ENCODE peak calls at places on chromosome 3, in four cellular contexts. S is GOT3, G is cardiac fibroblast, W is mesothelial cell of epicardium. D is an unnamed sample.

GRCh38 chr3:51269466-51269865 is 115.6 kb upstream of the MANF start:
- DNase-seq in S (no peak), G (peak), W (no peak), D (no peak)

GRCh38 chr3:48507256-48508061 is 3.5 kb upstream of the SHISA5 start:
- DNase-seq in W (peak), S (no peak), G (peak), D (peak)

GRCh38 chr3:139104062-139104461 is 59.4 kb upstream of the PRR23C start:
- DNase-seq in G (no peak), S (no peak), W (no peak), D (no peak)

GRCh38 chr3:15527031-15527459 is 5.5 kb upstream of the COLQ start:
- DNase-seq in S (no peak), G (no peak), W (peak), D (no peak)

GRCh38 chr3:139541898-139542288 is 2.4 kb upstream of the RBP1 start:
- DNase-seq in G (no peak), W (no peak), S (no peak), D (no peak)

GRCh38 chr3:55585856-55586255 is 98.8 kb upstream of the WNT5A start:
- DNase-seq in S (no peak), W (no peak), G (no peak), D (peak)

GRCh38 chr3:126197854-126198584 is 17.6 kb upstream of the ALDH1L1 start:
- DNase-seq in S (peak), W (no peak), G (peak), D (peak)

GRCh38 chr3:107068980-107069379 is 308.3 kb upstream of the CCDC54 start:
- DNase-seq in W (no peak), S (peak), G (peak), D (peak)

GRCh38 chr3:87233805-87234204 is 6.7 kb downstream of the CHMP2B start:
- DNase-seq in S (no peak), G (no peak), W (no peak), D (no peak)

GRCh38 chr3:30629736-30630135 is 23.3 kb downstream of the TGFBR2 start:
- DNase-seq in S (no peak), G (no peak), W (no peak), D (no peak)

GRCh38 chr3:47008258-47008671 is 28.8 kb downstream of the NBEAL2 start:
- DNase-seq in S (no peak), G (no peak), W (no peak), D (no peak)

GRCh38 chr3:143720381-143720780 is 127.9 kb downstream of the SLC9A9 start:
- DNase-seq in W (no peak), G (no peak), S (no peak), D (no peak)

GRCh38 chr3:69425249-69425648 is 39.4 kb upstream of the FRMD4B start:
- DNase-seq in G (peak), W (no peak), S (no peak), D (peak)

GRCh38 chr3:155554777-155555445 is 190.0 kb downstream of the PLCH1 start:
- DNase-seq in W (no peak), S (no peak), G (no peak), D (no peak)

GRCh38 chr3:124384527-124384926 is 345.7 kb upstream of the UMPS start:
- DNase-seq in W (no peak), G (no peak), S (no peak), D (no peak)

GRCh38 chr3:43893721-43894120 is 203.0 kb downstream of the ABHD5 start:
- DNase-seq in G (peak), W (no peak), S (no peak), D (no peak)

GRCh38 chr3:170128977-170129431 is 52.5 kb downstream of the PHC3 start:
- DNase-seq in G (peak), S (no peak), W (no peak), D (peak)

D was measured in H4.